ENCODE peak calls at places on chromosomes 1 and 21, in four cellular contexts. G is GM13976, P is GM20000, C is Caco-2. K is an unnamed sample.

GRCh38 chr1:115229016-115229415 is 109.0 kb downstream of the NGF start:
- DNase-seq in G (no peak), P (no peak), C (no peak), K (no peak)

GRCh38 chr1:205229399-205229861 is 1.7 kb downstream of the TMCC2 start:
- DNase-seq in G (peak), P (peak), C (peak), K (peak)

GRCh38 chr21:43302769-43303168 is 124.2 kb downstream of the SIK1 start:
- DNase-seq in G (no peak), P (no peak), C (no peak), K (no peak)

GRCh38 chr1:4461726-4462290 is 192.6 kb upstream of the AJAP1 start:
- DNase-seq in G (no peak), P (no peak), C (no peak), K (no peak)

GRCh38 chr1:242184955-242185354 is 186.1 kb upstream of the MAP1LC3C start:
- DNase-seq in G (no peak), P (no peak), C (no peak), K (no peak)

GRCh38 chr1:187032982-187033705 is 204.4 kb downstream of the PLA2G4A start:
- DNase-seq in G (no peak), P (no peak), C (no peak), K (no peak)

GRCh38 chr21:45618287-45618686 is 25.2 kb upstream of the PCBP3 start:
- DNase-seq in G (no peak), P (no peak), C (peak), K (no peak)

GRCh38 chr21:34560609-34561008 is 48.6 kb upstream of the KCNE1 start:
- DNase-seq in G (no peak), P (no peak), C (no peak), K (no peak)

GRCh38 chr1:47871799-47872353 is 125.3 kb downstream of the TRABD2B start:
- DNase-seq in G (no peak), P (no peak), C (no peak), K (no peak)

GRCh38 chr1:218460367-218460766 is 115.2 kb downstream of the TGFB2 start:
- DNase-seq in G (no peak), P (no peak), C (no peak), K (no peak)

GRCh38 chr1:226973371-226973897 is 33.3 kb downstream of the COQ8A start:
- DNase-seq in G (no peak), P (no peak), C (no peak), K (no peak)

GRCh38 chr1:210143465-210144062 is 89.0 kb upstream of the SERTAD4 start:
- DNase-seq in G (peak), P (peak), C (peak), K (peak)

GRCh38 chr1:116130376-116130775 is 19.2 kb downstream of the MAB21L3 start:
- DNase-seq in G (no peak), P (no peak), C (no peak), K (no peak)

GRCh38 chr1:234897754-234898454 is 230.7 kb downstream of the TOMM20 start:
- DNase-seq in G (no peak), P (no peak), C (no peak), K (no peak)

GRCh38 chr1:160375788-160376524 is 9.1 kb downstream of the NHLH1 start:
- DNase-seq in G (no peak), P (peak), C (no peak), K (peak)

GRCh38 chr1:119779869-119780356 is 11.2 kb upstream of the HMGCS2 start:
- DNase-seq in G (no peak), P (no peak), C (no peak), K (no peak)

GRCh38 chr1:93844262-93845045 is 34.6 kb downstream of the DNTTIP2 start:
- DNase-seq in G (peak), P (peak), C (peak), K (peak)

GRCh38 chr1:239630767-239631166 is 244.4 kb downstream of the CHRM3 start:
- DNase-seq in G (no peak), P (no peak), C (no peak), K (no peak)

GRCh38 chr1:165542647-165543046 is 1.2 kb upstream of the LRRC52 start:
- DNase-seq in G (no peak), P (no peak), C (no peak), K (no peak)

GRCh38 chr1:117664314-117664713 is 58.5 kb downstream of the TENT5C start:
- DNase-seq in G (peak), P (peak), C (no peak), K (peak)

GRCh38 chr21:42272109-42272962 is 42.9 kb downstream of the TFF3 start:
- DNase-seq in G (no peak), P (no peak), C (no peak), K (no peak)

GRCh38 chr21:37915516-37915915 is 741 bp downstream of the KCNJ6 start:
- DNase-seq in G (no peak), P (no peak), C (no peak), K (no peak)

GRCh38 chr1:177230228-177231016 is 59.7 kb downstream of the BRINP2 start:
- DNase-seq in G (no peak), P (no peak), C (no peak), K (no peak)
- TF ChIP-seq CTCF in G (no peak), P (no peak), C (no peak), K (no peak)

DNA sequence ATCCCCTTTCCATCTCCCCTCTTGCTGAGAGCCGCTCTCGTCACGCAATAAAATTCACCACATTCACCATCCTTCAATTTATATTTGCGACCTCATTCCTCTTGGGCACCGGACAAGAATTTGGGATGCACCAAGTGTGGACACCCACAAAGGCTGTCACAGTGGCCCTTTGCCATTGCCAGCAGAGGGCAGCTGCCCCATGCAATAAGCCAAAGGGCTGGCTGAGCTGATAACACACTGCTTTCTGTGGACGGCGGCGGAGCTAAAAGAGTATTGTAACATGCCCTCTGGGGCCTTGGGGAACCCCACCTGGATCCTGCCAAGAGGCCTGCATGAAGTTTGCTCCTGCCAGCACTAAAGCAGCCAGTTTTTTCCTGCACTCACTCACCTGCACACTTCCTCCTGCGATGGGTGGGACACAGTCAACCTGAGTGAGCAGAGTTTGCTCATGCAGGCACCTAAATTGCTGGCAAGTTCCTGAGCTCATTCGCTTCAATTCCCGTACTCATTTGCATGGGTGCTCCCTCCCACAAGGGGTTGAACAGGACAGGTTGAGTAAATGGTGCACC is 792.3 kb upstream of the ADAMTS5 start:
- DNase-seq in G (no peak), P (no peak), C (peak), K (no peak)
- TF ChIP-seq CTCF in G (no peak), P (no peak), C (no peak), K (no peak)

GRCh38 chr21:26834181-26834945 is 10.8 kb downstream of the ADAMTS1 start:
- DNase-seq in G (no peak), P (no peak), C (no peak), K (no peak)
- TF ChIP-seq CTCF in G (no peak), P (no peak), C (no peak), K (no peak)

GRCh38 chr1:19232526-19232851 is 18.8 kb downstream of the EMC1 start:
- DNase-seq in G (no peak), P (no peak), C (no peak), K (no peak)
- TF ChIP-seq CTCF in G (no peak), P (no peak), C (no peak), K (no peak)

DNA sequence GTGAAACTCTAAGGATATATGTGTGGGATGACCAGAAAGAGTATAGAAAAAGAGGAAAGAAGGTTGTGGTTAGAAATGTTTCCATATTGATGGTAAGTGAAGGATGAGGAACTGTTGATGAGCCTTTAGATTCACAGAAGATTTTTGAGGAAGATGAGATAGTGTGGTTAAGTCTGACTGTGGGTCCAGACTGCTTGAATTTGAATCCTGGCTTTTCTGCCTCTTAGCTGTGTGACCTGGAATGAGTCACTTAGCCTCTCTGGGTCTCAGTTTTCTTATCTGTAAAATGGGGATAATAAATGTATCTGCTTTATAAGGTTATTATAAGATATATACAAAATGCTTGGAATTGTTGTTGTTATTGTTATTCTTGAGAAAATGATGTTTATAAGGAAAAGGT is 27.6 kb downstream of the RGL1 start:
- DNase-seq in G (no peak), P (no peak), C (no peak), K (no peak)
- TF ChIP-seq CTCF in G (no peak), P (no peak), C (no peak), K (no peak)

GRCh38 chr1:192994141-192994540 is 65.0 kb downstream of the UCHL5 start:
- DNase-seq in G (no peak), P (no peak), C (no peak), K (no peak)

GRCh38 chr1:192993426-192994085 is 65.6 kb downstream of the UCHL5 start:
- DNase-seq in G (no peak), P (no peak), C (no peak), K (no peak)

GRCh38 chr1:192998536-192998935 is 60.6 kb downstream of the UCHL5 start:
- DNase-seq in G (no peak), P (no peak), C (no peak), K (no peak)
- TF ChIP-seq CTCF in G (no peak), P (no peak), C (peak), K (peak)

GRCh38 chr1:113042336-113043143 is 30.5 kb upstream of the LRIG2 start:
- DNase-seq in G (peak), P (peak), C (peak), K (peak)
- TF ChIP-seq CTCF in G (peak), P (peak), C (peak), K (peak)

GRCh38 chr1:168743001-168743400 is 14.0 kb upstream of the DPT start:
- DNase-seq in G (no peak), P (no peak), C (no peak), K (no peak)
- TF ChIP-seq CTCF in G (no peak), P (no peak), C (no peak), K (no peak)

GRCh38 chr1:14100444-14100843 is 400.5 kb downstream of the PRDM2 start:
- DNase-seq in G (no peak), P (no peak), C (no peak), K (no peak)

GRCh38 chr1:14090062-14090461 is 390.1 kb downstream of the PRDM2 start:
- DNase-seq in G (no peak), P (no peak), C (no peak), K (no peak)

GRCh38 chr1:14090531-14090930 is 390.5 kb downstream of the PRDM2 start:
- DNase-seq in G (no peak), P (no peak), C (no peak), K (no peak)

GRCh38 chr1:14100916-14101315 is 400.9 kb downstream of the PRDM2 start:
- DNase-seq in G (no peak), P (no peak), C (no peak), K (no peak)

DNA sequence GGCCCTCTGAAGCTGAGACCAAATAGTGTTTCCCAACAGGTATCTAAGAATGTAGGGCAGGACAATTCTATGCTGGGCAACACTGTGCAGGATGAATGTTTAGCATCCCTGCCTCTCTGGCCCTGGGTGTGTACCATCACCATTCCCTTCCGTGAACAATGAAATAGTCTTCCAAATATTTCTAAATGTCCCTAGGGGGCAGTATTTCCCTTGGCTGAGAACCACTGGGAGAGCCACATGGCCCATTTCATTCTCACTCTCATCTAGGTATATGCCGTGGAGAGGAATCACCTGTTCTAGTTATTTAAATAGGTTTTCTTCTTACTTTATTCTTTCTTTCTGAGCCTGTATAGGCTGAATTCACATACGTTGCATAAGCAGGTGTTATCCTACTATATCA is 395.0 kb downstream of the PRDM2 start:
- DNase-seq in G (peak), P (peak), C (no peak), K (no peak)
- TF ChIP-seq CTCF in G (no peak), P (peak), C (no peak), K (peak)

DNA sequence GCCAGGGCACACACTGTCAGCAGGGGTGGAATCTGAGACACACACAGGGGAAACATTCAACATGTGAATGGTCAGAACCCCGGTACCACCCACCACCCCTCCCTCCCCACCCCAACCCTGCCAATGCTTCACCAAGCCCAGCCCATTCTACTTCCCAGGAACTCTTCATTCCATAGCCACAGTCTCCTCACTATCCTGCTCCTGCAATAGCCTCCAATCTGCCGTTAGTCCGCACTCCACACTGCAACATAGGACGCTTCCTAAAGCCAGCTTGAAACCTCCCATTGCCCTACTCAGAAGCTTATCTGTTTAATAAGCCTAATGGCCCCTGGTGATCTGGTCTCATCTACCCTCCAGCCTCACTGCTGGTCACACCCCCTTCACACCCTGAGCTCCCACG is 7.5 kb upstream of the RAB3B start:
- DNase-seq in G (no peak), P (no peak), C (no peak), K (no peak)
- TF ChIP-seq CTCF in G (no peak), P (no peak), C (no peak), K (no peak)

K was measured in activated CD8-positive, alpha-beta T cell treated with anti-CD3 and anti-CD28 coated beads for 36 hours.